ENCODE peak calls at places on chromosomes 5 and 9, in seven cellular contexts. One of them, this sample, is unnamed.

GRCh38 chr9:80072406-80072805 is 500.6 kb downstream of the TLE4 start:
- DNase-seq in mesendoderm: no peak
- DNase-seq in mesenchymal stem cell: no peak
- DNase-seq in neuronal stem cell: no peak
- DNase-seq in H9: no peak
- DNase-seq in IMR-90: no peak
- DNase-seq in trophoblast cell: no peak
- DNase-seq in this sample: no peak

GRCh38 chr9:69174645-69175487 is 789 bp downstream of the TJP2 start:
- DNase-seq in mesenchymal stem cell: peak; percentile 98
- DNase-seq in mesendoderm: peak; percentile 74
- DNase-seq in neuronal stem cell: no peak
- DNase-seq in H9: peak; percentile 55
- DNase-seq in trophoblast cell: peak; percentile 87
- DNase-seq in IMR-90: peak; percentile 98
- DNase-seq in this sample: no peak

GRCh38 chr9:26604076-26604662 is 288.4 kb downstream of the CAAP1 start:
- DNase-seq in neuronal stem cell: no peak
- DNase-seq in H9: no peak
- DNase-seq in mesenchymal stem cell: no peak
- DNase-seq in IMR-90: no peak
- DNase-seq in mesendoderm: no peak
- DNase-seq in trophoblast cell: no peak
- DNase-seq in this sample: no peak

GRCh38 chr5:21236896-21237830 is 1249.2 kb upstream of the CDH18 start:
- DNase-seq in mesendoderm: no peak
- DNase-seq in IMR-90: no peak
- DNase-seq in trophoblast cell: no peak
- DNase-seq in mesenchymal stem cell: peak; percentile 76
- DNase-seq in neuronal stem cell: no peak
- DNase-seq in H9: no peak
- DNase-seq in this sample: no peak

GRCh38 chr5:10762776-10763500 is 1.9 kb upstream of the DAP start:
- DNase-seq in mesendoderm: no peak
- DNase-seq in IMR-90: peak; percentile 62
- DNase-seq in trophoblast cell: peak; percentile 84
- DNase-seq in mesenchymal stem cell: no peak
- DNase-seq in neuronal stem cell: no peak
- DNase-seq in H9: no peak
- DNase-seq in this sample: no peak

GRCh38 chr5:169980418-169981053 is at the start of gene INSYN2B:
- DNase-seq in IMR-90: peak; percentile 87
- DNase-seq in H9: peak; percentile 92
- DNase-seq in mesenchymal stem cell: peak; percentile 94
- DNase-seq in mesendoderm: peak; percentile 97
- DNase-seq in neuronal stem cell: peak; percentile 87
- DNase-seq in trophoblast cell: peak; percentile 39
- DNase-seq in this sample: peak; percentile 89

GRCh38 chr9:84851935-84852585 is 182.5 kb downstream of the NTRK2 start:
- DNase-seq in mesendoderm: peak; percentile 97
- DNase-seq in IMR-90: peak; percentile 11
- DNase-seq in H9: peak; percentile 81
- DNase-seq in trophoblast cell: peak; percentile 94
- DNase-seq in mesenchymal stem cell: peak; percentile 92
- DNase-seq in neuronal stem cell: peak; percentile 65
- DNase-seq in this sample: no peak

GRCh38 chr9:94139672-94140417 is 55.6 kb downstream of the PTPDC1 start:
- DNase-seq in neuronal stem cell: no peak
- DNase-seq in mesenchymal stem cell: peak; percentile 94
- DNase-seq in mesendoderm: no peak
- DNase-seq in IMR-90: peak; percentile 96
- DNase-seq in trophoblast cell: peak; percentile 47
- DNase-seq in H9: no peak
- DNase-seq in this sample: no peak

GRCh38 chr5:143154495-143155375 is 248.8 kb downstream of the NR3C1 start:
- DNase-seq in IMR-90: peak; percentile 42
- DNase-seq in mesendoderm: peak; percentile 79
- DNase-seq in trophoblast cell: no peak
- DNase-seq in H9: no peak
- DNase-seq in mesenchymal stem cell: peak; percentile 31
- DNase-seq in neuronal stem cell: no peak
- DNase-seq in this sample: peak; percentile 5

GRCh38 chr5:161155451-161155850 is 303.4 kb upstream of the ATP10B start:
- DNase-seq in mesendoderm: no peak
- DNase-seq in neuronal stem cell: no peak
- DNase-seq in IMR-90: no peak
- DNase-seq in trophoblast cell: peak; percentile 81
- DNase-seq in H9: no peak
- DNase-seq in mesenchymal stem cell: no peak
- DNase-seq in this sample: no peak
- H3K4ac ChIP-seq in mesendoderm: no peak overlapping the region
- H3K4ac ChIP-seq in neuronal stem cell: no peak overlapping the region
- H3K4ac ChIP-seq in IMR-90: no peak overlapping the region
- H3K4ac ChIP-seq in trophoblast cell: no peak overlapping the region
- H3K4ac ChIP-seq in H9: no peak overlapping the region
- H3K4ac ChIP-seq in mesenchymal stem cell: no peak overlapping the region
- H3K4ac ChIP-seq in this sample: no peak overlapping the region

GRCh38 chr5:73182282-73182681 is 9.3 kb downstream of the TMEM174 start:
- DNase-seq in H9: no peak
- DNase-seq in IMR-90: no peak
- DNase-seq in mesenchymal stem cell: no peak
- DNase-seq in trophoblast cell: no peak
- DNase-seq in neuronal stem cell: no peak
- DNase-seq in mesendoderm: no peak
- DNase-seq in this sample: no peak

GRCh38 chr5:73179730-73180129 is 6.7 kb downstream of the TMEM174 start:
- DNase-seq in H9: no peak
- DNase-seq in IMR-90: no peak
- DNase-seq in mesendoderm: no peak
- DNase-seq in neuronal stem cell: no peak
- DNase-seq in mesenchymal stem cell: no peak
- DNase-seq in trophoblast cell: no peak
- DNase-seq in this sample: no peak

GRCh38 chr5:73183000-73183399 is 10.0 kb downstream of the TMEM174 start:
- DNase-seq in neuronal stem cell: no peak
- DNase-seq in IMR-90: no peak
- DNase-seq in mesendoderm: no peak
- DNase-seq in mesenchymal stem cell: no peak
- DNase-seq in H9: no peak
- DNase-seq in trophoblast cell: no peak
- DNase-seq in this sample: no peak

GRCh38 chr5:73178265-73178664 is 5.3 kb downstream of the TMEM174 start:
- DNase-seq in mesendoderm: no peak
- DNase-seq in IMR-90: no peak
- DNase-seq in neuronal stem cell: no peak
- DNase-seq in mesenchymal stem cell: no peak
- DNase-seq in trophoblast cell: no peak
- DNase-seq in H9: no peak
- DNase-seq in this sample: no peak

DNA sequence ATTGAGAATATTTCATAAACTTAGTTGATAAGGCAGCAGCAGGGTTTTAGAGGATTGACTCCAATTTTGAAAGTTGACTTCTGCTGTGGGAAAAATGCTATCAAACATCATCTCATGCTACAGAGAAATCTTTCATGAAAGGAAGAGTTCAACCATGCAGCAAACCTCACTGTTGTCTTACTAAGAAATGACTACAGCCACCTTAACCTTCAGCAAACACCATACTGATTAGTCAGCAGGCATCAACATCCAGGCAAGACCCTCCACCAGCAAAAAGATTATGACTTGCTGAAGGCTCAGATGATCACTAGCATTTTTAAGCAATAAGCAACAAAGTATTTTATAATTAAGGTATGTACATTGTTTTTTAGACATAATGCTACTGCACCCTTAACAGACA is 7.6 kb downstream of the TMEM174 start:
- DNase-seq in trophoblast cell: no peak
- DNase-seq in neuronal stem cell: no peak
- DNase-seq in IMR-90: peak; percentile 49
- DNase-seq in mesenchymal stem cell: no peak
- DNase-seq in H9: no peak
- DNase-seq in mesendoderm: no peak
- DNase-seq in this sample: no peak
- H3K4ac ChIP-seq in trophoblast cell: no peak overlapping the region
- H3K4ac ChIP-seq in neuronal stem cell: no peak overlapping the region
- H3K4ac ChIP-seq in IMR-90: no peak overlapping the region
- H3K4ac ChIP-seq in mesenchymal stem cell: no peak overlapping the region
- H3K4ac ChIP-seq in H9: no peak overlapping the region
- H3K4ac ChIP-seq in mesendoderm: no peak overlapping the region
- H3K4ac ChIP-seq in this sample: no peak overlapping the region

DNA sequence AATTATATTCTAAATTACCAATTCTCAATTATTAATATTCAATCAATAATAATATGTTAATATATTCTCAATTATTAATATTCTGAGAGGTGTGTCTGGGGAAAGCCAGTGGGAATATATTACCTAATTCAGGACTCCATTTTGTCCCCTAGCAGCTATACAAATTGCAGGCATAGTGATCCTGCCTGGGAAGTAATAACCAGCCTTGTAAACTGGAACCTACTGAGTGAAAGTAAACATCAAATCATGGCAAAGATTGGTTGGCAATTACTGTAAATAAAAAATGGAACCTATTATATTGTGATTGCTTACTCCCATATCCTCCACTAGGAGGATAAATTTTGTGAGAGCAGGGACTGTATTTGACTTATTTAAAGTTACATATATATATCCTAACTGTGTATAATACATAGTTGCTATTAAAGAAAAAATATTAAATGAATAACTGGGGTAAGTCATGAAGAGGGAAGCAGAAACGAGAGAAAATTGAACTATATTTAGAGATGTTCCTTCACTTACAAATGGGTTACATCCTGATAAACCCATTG is 150.5 kb upstream of the ELL2 start:
- DNase-seq in IMR-90: no peak
- DNase-seq in trophoblast cell: no peak
- DNase-seq in neuronal stem cell: no peak
- DNase-seq in mesenchymal stem cell: no peak
- DNase-seq in H9: no peak
- DNase-seq in mesendoderm: no peak
- DNase-seq in this sample: no peak
- H3K4ac ChIP-seq in IMR-90: no peak overlapping the region
- H3K4ac ChIP-seq in trophoblast cell: no peak overlapping the region
- H3K4ac ChIP-seq in neuronal stem cell: no peak overlapping the region
- H3K4ac ChIP-seq in mesenchymal stem cell: no peak overlapping the region
- H3K4ac ChIP-seq in H9: no peak overlapping the region
- H3K4ac ChIP-seq in mesendoderm: no peak overlapping the region
- H3K4ac ChIP-seq in this sample: no peak overlapping the region

GRCh38 chr5:61587120-61587519 is 255.1 kb downstream of the ZSWIM6 start:
- DNase-seq in mesendoderm: no peak
- DNase-seq in neuronal stem cell: no peak
- DNase-seq in trophoblast cell: no peak
- DNase-seq in IMR-90: no peak
- DNase-seq in H9: no peak
- DNase-seq in mesenchymal stem cell: peak; percentile 10
- DNase-seq in this sample: no peak

GRCh38 chr5:61582887-61583286 is 250.8 kb downstream of the ZSWIM6 start:
- DNase-seq in mesendoderm: no peak
- DNase-seq in mesenchymal stem cell: no peak
- DNase-seq in IMR-90: no peak
- DNase-seq in neuronal stem cell: no peak
- DNase-seq in H9: no peak
- DNase-seq in trophoblast cell: no peak
- DNase-seq in this sample: no peak

GRCh38 chr5:61589961-61590360 is 257.9 kb downstream of the ZSWIM6 start:
- DNase-seq in trophoblast cell: no peak
- DNase-seq in mesenchymal stem cell: no peak
- DNase-seq in neuronal stem cell: no peak
- DNase-seq in IMR-90: no peak
- DNase-seq in mesendoderm: no peak
- DNase-seq in H9: no peak
- DNase-seq in this sample: no peak

GRCh38 chr5:61582421-61582820 is 250.4 kb downstream of the ZSWIM6 start:
- DNase-seq in IMR-90: no peak
- DNase-seq in mesenchymal stem cell: no peak
- DNase-seq in trophoblast cell: no peak
- DNase-seq in neuronal stem cell: no peak
- DNase-seq in H9: no peak
- DNase-seq in mesendoderm: no peak
- DNase-seq in this sample: no peak

GRCh38 chr5:61586096-61587084 is 254.3 kb downstream of the ZSWIM6 start:
- DNase-seq in neuronal stem cell: no peak
- DNase-seq in IMR-90: no peak
- DNase-seq in trophoblast cell: no peak
- DNase-seq in mesenchymal stem cell: no peak
- DNase-seq in H9: no peak
- DNase-seq in mesendoderm: no peak
- DNase-seq in this sample: no peak
- H3K4ac ChIP-seq in neuronal stem cell: no peak overlapping the region
- H3K4ac ChIP-seq in IMR-90: no peak overlapping the region
- H3K4ac ChIP-seq in trophoblast cell: no peak overlapping the region
- H3K4ac ChIP-seq in mesenchymal stem cell: no peak overlapping the region
- H3K4ac ChIP-seq in H9: no peak overlapping the region
- H3K4ac ChIP-seq in mesendoderm: no peak overlapping the region
- H3K4ac ChIP-seq in this sample: no peak overlapping the region

GRCh38 chr9:22416692-22417060 is 29.9 kb upstream of the DMRTA1 start:
- DNase-seq in IMR-90: no peak
- DNase-seq in neuronal stem cell: no peak
- DNase-seq in mesenchymal stem cell: peak; percentile 2
- DNase-seq in trophoblast cell: peak; percentile 3
- DNase-seq in mesendoderm: peak; percentile 51
- DNase-seq in H9: no peak
- DNase-seq in this sample: no peak

GRCh38 chr9:22413884-22414283 is 32.7 kb upstream of the DMRTA1 start:
- DNase-seq in H9: no peak
- DNase-seq in IMR-90: no peak
- DNase-seq in neuronal stem cell: no peak
- DNase-seq in trophoblast cell: no peak
- DNase-seq in mesendoderm: no peak
- DNase-seq in mesenchymal stem cell: no peak
- DNase-seq in this sample: no peak

GRCh38 chr9:22415941-22416691 is 30.5 kb upstream of the DMRTA1 start:
- DNase-seq in mesendoderm: no peak
- DNase-seq in trophoblast cell: no peak
- DNase-seq in IMR-90: no peak
- DNase-seq in mesenchymal stem cell: no peak
- DNase-seq in H9: no peak
- DNase-seq in neuronal stem cell: no peak
- DNase-seq in this sample: no peak
- H3K4ac ChIP-seq in mesendoderm: no peak overlapping the region
- H3K4ac ChIP-seq in trophoblast cell: no peak overlapping the region
- H3K4ac ChIP-seq in IMR-90: no peak overlapping the region
- H3K4ac ChIP-seq in mesenchymal stem cell: no peak overlapping the region
- H3K4ac ChIP-seq in H9: no peak overlapping the region
- H3K4ac ChIP-seq in neuronal stem cell: no peak overlapping the region
- H3K4ac ChIP-seq in this sample: no peak overlapping the region

DNA sequence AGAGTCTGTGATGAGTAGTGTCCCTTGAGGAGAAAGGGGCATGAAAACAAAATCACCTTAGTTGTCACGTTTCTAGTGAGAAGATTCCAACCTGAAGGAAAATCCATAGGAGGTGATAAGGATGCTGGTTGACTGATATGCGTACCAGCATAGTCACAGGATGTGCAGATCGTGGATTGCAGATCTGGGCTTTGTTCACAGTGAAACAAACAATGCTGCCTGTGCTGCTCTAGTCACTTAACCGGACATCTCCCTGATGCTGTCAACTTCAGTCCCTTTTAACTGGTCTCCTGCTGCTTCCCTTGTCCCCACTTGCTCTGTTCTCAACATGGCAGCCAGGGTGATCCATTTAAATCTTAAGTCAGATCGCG is 89.7 kb downstream of the IQGAP2 start:
- DNase-seq in H9: no peak
- DNase-seq in trophoblast cell: peak; percentile 16
- DNase-seq in neuronal stem cell: no peak
- DNase-seq in IMR-90: no peak
- DNase-seq in mesendoderm: peak; percentile 67
- DNase-seq in mesenchymal stem cell: no peak
- DNase-seq in this sample: no peak
- H3K4ac ChIP-seq in H9: no peak overlapping the region
- H3K4ac ChIP-seq in trophoblast cell: no peak overlapping the region
- H3K4ac ChIP-seq in neuronal stem cell: no peak overlapping the region
- H3K4ac ChIP-seq in IMR-90: no peak overlapping the region
- H3K4ac ChIP-seq in mesendoderm: no peak overlapping the region
- H3K4ac ChIP-seq in mesenchymal stem cell: no peak overlapping the region
- H3K4ac ChIP-seq in this sample: no peak overlapping the region